ENCODE peak calls at places on chromosomes 1 and 21, in seven cellular contexts. H is H1, T is K562, B is SK-N-SH, L is HCT116, E is GM12878, M is HepG2. R is an unnamed sample.
A peak's percentile ranks its signal among the peaks of the same experiment; 100 is the strongest.

GRCh38 chr1:5660141-5660935 is 331.9 kb downstream of the NPHP4 start:
- DNase-seq in M (no peak), E (no peak), H (no peak), B (no peak), T (no peak), L (no peak), R (no peak)

GRCh38 chr1:198932351-198932991 is 293.6 kb downstream of the PTPRC start:
- DNase-seq in M (no peak), L (peak; percentile 56), H (no peak), E (no peak), T (no peak), B (no peak), R (peak; percentile 70)

GRCh38 chr1:66831529-66832239 is 30.6 kb upstream of the INSL5 start:
- DNase-seq in T (no peak), B (no peak), M (no peak), H (no peak), L (no peak), E (no peak), R (no peak)

GRCh38 chr1:59237905-59238304 is 59.0 kb upstream of the FGGY start:
- DNase-seq in T (no peak), M (no peak), H (no peak), L (no peak), B (no peak), E (no peak), R (no peak)

GRCh38 chr1:32981003-32981909 is 16.6 kb upstream of the RNF19B start:
- DNase-seq in H (no peak), E (peak; percentile 92), L (no peak), B (no peak), M (no peak), T (no peak), R (peak; percentile 81)

GRCh38 chr1:9689971-9690381 is 38.4 kb downstream of the PIK3CD start:
- DNase-seq in B (peak; percentile 45), H (peak; percentile 72), E (no peak), T (peak; percentile 58), L (no peak), M (no peak), R (no peak)

GRCh38 chr1:213686983-213687382 is 300.8 kb upstream of the PROX1 start:
- DNase-seq in M (no peak), E (no peak), H (no peak), B (no peak), T (no peak), L (no peak), R (no peak)

GRCh38 chr1:26597629-26598039 is 68.1 kb downstream of the RPS6KA1 start:
- DNase-seq in T (peak; percentile 65), E (no peak), B (peak; percentile 67), L (peak; percentile 68), H (no peak), M (peak; percentile 53), R (peak; percentile 63)

GRCh38 chr1:54577612-54578011 is 29.6 kb downstream of the ACOT11 start:
- DNase-seq in E (no peak), H (no peak), L (no peak), B (no peak), M (peak; percentile 86), T (no peak), R (no peak)

GRCh38 chr1:111467805-111468716 is 5.7 kb upstream of the C1orf162 start:
- DNase-seq in E (no peak), L (no peak), T (peak; percentile 46), M (no peak), H (no peak), B (no peak), R (no peak)

GRCh38 chr1:150575072-150575489 is 4.3 kb downstream of the MCL1 start:
- DNase-seq in H (no peak), B (no peak), E (no peak), T (no peak), L (no peak), M (no peak), R (no peak)

GRCh38 chr1:87131809-87132663 is 196.6 kb upstream of the LMO4 start:
- DNase-seq in E (no peak), T (peak; percentile 87), H (peak; percentile 92), B (peak; percentile 89), M (peak; percentile 47), L (peak; percentile 35), R (peak; percentile 69)

GRCh38 chr1:156228501-156228900 is 13.5 kb upstream of the BGLAP start:
- DNase-seq in B (no peak), L (no peak), H (no peak), T (no peak), E (no peak), M (no peak), R (no peak)

GRCh38 chr1:160209656-160210046 is 4.5 kb downstream of the PEA15 start:
- DNase-seq in L (no peak), H (no peak), B (peak; percentile 76), T (no peak), M (no peak), E (no peak), R (no peak)

GRCh38 chr1:206415913-206416312 is 54.4 kb upstream of the IKBKE start:
- DNase-seq in M (no peak), E (no peak), H (no peak), T (no peak), L (no peak), B (no peak), R (no peak)

GRCh38 chr1:217528271-217528670 is 102.6 kb downstream of the GPATCH2 start:
- DNase-seq in T (no peak), E (no peak), H (no peak), L (no peak), M (no peak), B (no peak), R (no peak)

GRCh38 chr1:41913025-41913424 is 5.7 kb downstream of the HIVEP3 start:
- DNase-seq in L (no peak), T (no peak), M (no peak), H (no peak), E (no peak), B (no peak), R (peak; percentile 46)

GRCh38 chr1:87759420-87759819 is 430.7 kb downstream of the LMO4 start:
- DNase-seq in E (no peak), T (no peak), L (no peak), H (no peak), B (no peak), M (no peak), R (no peak)

GRCh38 chr1:48036693-48037386 is 39.7 kb upstream of the TRABD2B start:
- DNase-seq in H (no peak), E (no peak), L (no peak), T (no peak), B (no peak), M (no peak), R (no peak)

GRCh38 chr21:35521293-35521692 is 472.2 kb upstream of the RUNX1 start:
- DNase-seq in M (no peak), E (no peak), L (no peak), B (no peak), H (no peak), T (no peak), R (no peak)

GRCh38 chr1:184854036-184854435 is 99.4 kb upstream of the EDEM3 start:
- DNase-seq in M (no peak), L (no peak), E (no peak), B (no peak), T (no peak), H (no peak), R (no peak)

GRCh38 chr1:245682638-245683376 is 528.0 kb downstream of the KIF26B start:
- DNase-seq in B (peak; percentile 89), M (no peak), H (no peak), L (no peak), T (no peak), E (no peak), R (no peak)

GRCh38 chr1:202967684-202968281 is 726 bp upstream of the CYB5R1 start:
- DNase-seq in B (peak; percentile 37), E (no peak), M (no peak), T (peak; percentile 25), H (no peak), L (no peak), R (no peak)

GRCh38 chr1:219041141-219041540 is 132.5 kb upstream of the LYPLAL1 start:
- DNase-seq in L (no peak), T (no peak), H (no peak), B (no peak), M (no peak), E (no peak), R (no peak)

GRCh38 chr1:157512036-157512969 is 40.0 kb downstream of the FCRL5 start:
- DNase-seq in M (no peak), H (no peak), L (no peak), E (peak; percentile 68), T (no peak), B (no peak), R (no peak)

DNA sequence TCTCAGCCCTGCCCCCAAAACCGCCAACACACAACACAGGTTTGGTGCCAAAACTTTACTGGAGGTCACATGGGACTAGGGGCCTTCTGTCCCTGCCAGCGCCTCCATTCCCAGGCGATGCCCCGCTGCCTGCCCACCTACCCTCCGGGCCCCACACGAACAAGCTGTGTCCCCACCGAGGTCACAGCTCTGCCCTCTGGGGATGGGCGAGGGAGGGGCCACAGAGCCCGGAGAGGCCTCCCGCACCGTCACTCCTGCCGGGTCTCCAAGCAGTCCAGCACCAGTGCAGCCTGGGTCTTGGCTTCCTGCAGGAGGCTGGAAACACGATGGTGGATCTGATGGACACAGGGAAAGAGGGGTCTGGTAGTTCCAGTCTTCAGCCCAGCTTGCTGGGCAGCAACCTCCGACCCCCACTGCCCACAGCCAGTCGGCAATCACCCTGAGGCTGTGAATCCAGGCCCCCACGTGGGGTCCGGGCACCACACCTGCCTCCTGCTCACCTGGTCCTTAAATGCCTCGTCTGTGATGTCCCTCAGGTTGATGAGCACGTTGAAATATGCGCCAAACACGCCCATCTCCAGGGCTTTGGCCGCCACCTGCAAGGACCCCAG is 18.5 kb downstream of the FTCD start:
- DNase-seq in L (no peak), M (no peak), T (no peak), B (no peak), E (no peak), H (no peak), R (no peak)
- TF ChIP-seq JUND in L (no peak), M (no peak), T (no peak), B (no peak), E (no peak), H (no peak), R (no peak)

GRCh38 chr1:3545363-3546047 is 65.8 kb downstream of the MEGF6 start:
- DNase-seq in T (no peak), H (no peak), B (peak; percentile 83), E (no peak), L (no peak), M (no peak), R (no peak)
- TF ChIP-seq JUND in T (no peak), H (no peak), B (no peak), E (no peak), L (no peak), M (no peak), R (no peak)

GRCh38 chr1:154614887-154615286 is 6.9 kb upstream of the ADAR start:
- DNase-seq in H (no peak), L (no peak), E (no peak), B (no peak), T (no peak), M (no peak), R (no peak)
- TF ChIP-seq JUND in H (no peak), L (no peak), E (no peak), B (no peak), T (no peak), M (no peak), R (no peak)

DNA sequence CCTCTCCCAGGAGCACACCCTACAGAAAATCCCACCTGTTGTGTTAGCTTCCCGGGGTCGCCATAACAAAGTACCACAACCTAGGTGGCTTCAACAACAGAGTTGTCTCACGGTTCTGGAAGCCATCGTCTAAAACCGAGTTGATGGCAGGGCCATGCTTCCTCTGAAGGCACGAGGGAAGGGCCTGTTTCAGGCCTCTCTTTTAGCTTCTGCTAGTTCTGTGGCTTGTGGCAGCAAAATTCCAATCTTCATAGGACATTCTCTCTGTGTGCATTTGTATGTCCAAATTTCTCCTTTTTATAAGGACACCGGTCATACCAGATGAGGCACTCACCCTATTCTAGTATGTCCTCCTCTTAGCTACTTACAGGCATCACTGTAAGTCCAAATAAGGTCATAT is 3.2 kb downstream of the CFAP74 start:
- DNase-seq in M (no peak), E (no peak), H (no peak), B (no peak), L (no peak), T (no peak), R (no peak)
- TF ChIP-seq JUND in M (no peak), E (no peak), H (no peak), B (no peak), L (no peak), T (no peak), R (no peak)

R was measured in T47D.